ENCODE peak calls at places on chromosomes 13 and 19, in four cellular contexts. F is K562, O is HepG2, J is H1. M is an unnamed sample.

GRCh38 chr19:6728346-6728745 is 7.9 kb upstream of the C3 start:
- DNase-seq in F (no peak), O (no peak), J (no peak), M (no peak)

GRCh38 chr13:32905864-32906180 is 110.4 kb upstream of the KL start:
- DNase-seq in J (no peak), O (no peak), F (no peak), M (no peak)

GRCh38 chr13:111893607-111894443 is 173.1 kb upstream of the SOX1 start:
- DNase-seq in F (no peak), O (no peak), J (peak; percentile 51), M (no peak)

GRCh38 chr13:35876601-35877000 is 254.6 kb downstream of the DCLK1 start:
- DNase-seq in O (no peak), J (no peak), F (no peak), M (no peak)

GRCh38 chr19:5131866-5132561 is 163.1 kb downstream of the KDM4B start:
- DNase-seq in F (no peak), O (no peak), J (no peak), M (no peak)

GRCh38 chr19:35138305-35138799 is 272 bp upstream of the FXYD1 start:
- DNase-seq in O (no peak), J (no peak), F (no peak), M (no peak)

GRCh38 chr19:47719047-47719885 is 6.0 kb downstream of the EHD2 start:
- DNase-seq in F (no peak), J (no peak), O (peak; percentile 44), M (no peak)

GRCh38 chr13:73329355-73329754 is 270.6 kb downstream of the KLF5 start:
- DNase-seq in F (no peak), J (no peak), O (no peak), M (no peak)

GRCh38 chr13:48333976-48334375 is 30.4 kb downstream of the RB1 start:
- DNase-seq in O (no peak), F (no peak), J (no peak), M (no peak)

GRCh38 chr13:78602561-78603239 is 652 bp downstream of the POU4F1 start:
- DNase-seq in O (no peak), F (peak; percentile 14), J (peak; percentile 63), M (no peak)

GRCh38 chr13:106296723-106297122 is 238.7 kb downstream of the EFNB2 start:
- DNase-seq in O (no peak), J (no peak), F (no peak), M (no peak)

GRCh38 chr13:41137951-41138350 is 5.3 kb upstream of the KBTBD6 start:
- DNase-seq in O (no peak), F (no peak), J (no peak), M (no peak)

GRCh38 chr19:18425515-18426415 is 6.6 kb downstream of the SSBP4 start:
- DNase-seq in F (peak; percentile 45), J (no peak), O (no peak), M (no peak)
- TF ChIP-seq FOSL1 in F (no peak), J (no peak), O (no peak), M (no peak)

DNA sequence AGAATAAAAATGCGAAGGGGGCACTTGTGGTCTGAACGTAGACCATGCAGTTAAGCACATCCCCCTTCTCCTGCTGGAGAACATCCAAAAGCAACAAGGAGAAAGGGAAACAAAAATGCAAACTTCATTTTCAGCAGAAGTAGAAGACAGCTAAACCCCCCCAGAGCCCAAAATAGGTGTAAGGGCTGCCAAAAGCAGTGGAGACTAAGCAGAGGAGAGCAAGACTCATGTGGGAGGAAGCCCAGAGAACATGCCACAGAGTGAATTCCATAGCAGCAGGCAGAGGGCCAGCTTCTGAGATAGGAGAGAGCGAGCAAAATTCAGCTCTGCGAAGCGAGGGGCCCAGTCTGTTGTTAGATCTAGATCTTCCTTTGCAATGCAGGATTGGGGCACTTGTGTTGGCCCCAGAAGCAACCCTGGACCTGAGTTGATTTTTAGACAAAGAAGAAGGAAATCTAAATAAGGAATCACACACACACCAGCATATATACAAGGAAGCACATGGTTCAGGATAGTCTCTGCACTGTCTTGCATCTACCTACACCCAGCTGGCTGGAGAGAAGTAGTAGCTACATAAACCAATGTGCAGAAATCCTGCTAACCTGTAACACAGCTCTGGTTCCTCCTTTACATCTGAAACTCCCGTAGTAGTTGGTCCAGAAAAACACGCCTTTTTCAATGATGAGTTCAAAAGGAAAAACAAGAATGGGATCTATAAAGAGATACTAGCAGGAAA is 199.6 kb downstream of the SPRY2 start:
- DNase-seq in F (no peak), J (no peak), O (no peak), M (no peak)
- TF ChIP-seq FOSL1 in F (no peak), J (no peak), O (no peak), M (no peak)

DNA sequence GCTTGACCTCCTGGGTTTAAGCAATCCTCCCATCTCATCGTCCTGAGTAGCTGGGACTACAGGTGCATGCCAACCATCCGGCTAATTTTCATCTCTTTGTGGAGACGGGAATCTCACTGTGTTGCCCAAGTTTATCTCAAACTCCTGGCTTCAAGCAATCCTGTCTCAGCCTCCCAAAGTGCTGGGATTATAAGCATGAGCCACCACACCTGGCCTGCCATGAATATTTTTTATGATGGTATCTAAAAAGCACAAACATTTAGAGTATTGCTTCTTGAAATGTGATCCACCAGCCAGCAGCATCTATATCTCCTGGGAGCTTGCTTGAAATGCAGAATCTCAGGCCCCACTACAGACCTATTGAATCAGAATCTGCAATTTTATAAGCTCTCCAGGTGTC is 111.2 kb upstream of the CLDN10 start:
- DNase-seq in O (no peak), J (no peak), F (no peak), M (no peak)
- TF ChIP-seq FOSL1 in O (no peak), J (no peak), F (no peak), M (no peak)

DNA sequence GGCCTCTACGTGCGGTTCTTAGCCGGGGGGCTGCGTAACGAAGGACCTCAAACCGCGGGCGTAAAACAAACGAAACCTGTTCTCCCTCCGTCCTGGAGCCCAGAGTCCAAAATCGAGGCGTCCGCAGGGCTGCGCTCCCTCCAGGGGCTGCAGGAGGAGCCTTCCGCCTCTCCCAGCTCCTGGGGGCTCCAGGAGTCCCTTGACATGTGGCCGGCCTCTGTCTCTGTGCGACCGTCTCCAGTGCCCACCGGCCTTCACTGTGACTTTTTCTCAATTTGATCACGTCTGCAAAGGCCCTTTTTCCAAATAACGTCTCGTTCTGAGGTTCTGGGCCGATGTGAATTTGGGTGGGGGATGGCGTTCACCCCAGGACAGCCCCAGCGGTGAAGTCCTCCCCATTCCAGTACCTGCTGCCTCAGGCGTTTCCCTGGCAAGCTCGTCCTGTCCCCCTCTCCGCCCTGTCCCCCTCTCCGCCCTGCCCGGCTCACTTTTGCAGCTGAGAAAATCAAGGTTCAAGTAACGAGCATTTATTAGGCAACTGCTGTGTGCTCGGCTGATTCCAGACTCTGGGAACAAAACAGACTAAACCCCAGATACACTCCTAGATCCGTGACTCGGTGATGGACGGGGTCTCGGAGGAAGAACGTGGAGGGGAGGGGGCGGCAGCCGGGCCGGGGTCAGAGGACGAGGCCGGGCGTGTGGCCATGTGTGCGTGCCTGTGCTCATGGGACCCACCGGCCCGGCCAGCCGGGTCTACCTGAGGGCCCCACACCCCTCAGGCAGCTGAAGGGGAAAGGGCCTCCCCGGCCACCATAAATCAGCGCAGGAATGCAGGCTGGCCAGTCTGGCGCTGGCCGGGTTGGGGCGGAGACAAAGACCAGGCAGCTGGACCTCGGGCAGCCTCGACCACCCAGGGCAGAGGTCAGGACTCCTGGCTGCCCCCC is 28.1 kb upstream of the WDR18 start:
- DNase-seq in O (no peak), F (no peak), J (no peak), M (no peak)
- TF ChIP-seq FOSL1 in O (no peak), F (no peak), J (no peak), M (no peak)

DNA sequence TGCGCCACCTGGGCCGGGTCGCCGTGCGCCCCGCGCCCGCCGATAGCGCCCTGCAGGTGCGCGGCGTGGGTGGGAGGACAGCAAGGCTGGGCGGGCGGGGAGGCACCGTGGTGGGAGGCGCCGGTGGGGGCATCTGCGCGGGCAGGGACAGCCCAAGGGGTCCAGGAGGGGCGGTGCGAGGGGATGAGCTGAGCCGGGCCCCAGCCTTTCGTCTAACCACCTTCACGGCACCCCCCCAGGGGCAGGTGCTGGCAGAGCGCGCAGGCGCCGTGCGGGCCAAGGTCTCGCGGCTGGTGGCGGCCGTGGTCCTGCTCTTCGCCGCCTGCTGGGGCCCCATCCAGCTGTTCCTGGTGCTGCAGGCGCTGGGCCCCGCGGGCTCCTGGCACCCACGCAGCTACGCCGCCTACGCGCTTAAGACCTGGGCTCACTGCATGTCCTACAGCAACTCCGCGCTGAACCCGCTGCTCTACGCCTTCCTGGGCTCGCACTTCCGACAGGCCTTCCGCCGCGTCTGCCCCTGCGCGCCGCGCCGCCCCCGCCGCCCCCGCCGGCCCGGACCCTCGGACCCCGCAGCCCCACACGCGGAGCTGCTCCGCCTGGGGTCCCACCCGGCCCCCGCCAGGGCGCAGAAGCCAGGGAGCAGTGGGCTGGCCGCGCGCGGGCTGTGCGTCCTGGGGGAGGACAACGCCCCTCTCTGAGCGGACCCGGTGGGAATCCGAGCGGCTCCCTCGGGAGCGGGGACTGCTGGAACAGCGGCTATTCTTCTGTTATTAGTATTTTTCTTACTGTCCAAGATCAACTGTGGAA is 3.1 kb downstream of the KISS1R start:
- DNase-seq in J (peak; percentile 76), F (no peak), O (no peak), M (no peak)
- TF ChIP-seq FOSL1 in J (no peak), F (no peak), O (no peak), M (no peak)

DNA sequence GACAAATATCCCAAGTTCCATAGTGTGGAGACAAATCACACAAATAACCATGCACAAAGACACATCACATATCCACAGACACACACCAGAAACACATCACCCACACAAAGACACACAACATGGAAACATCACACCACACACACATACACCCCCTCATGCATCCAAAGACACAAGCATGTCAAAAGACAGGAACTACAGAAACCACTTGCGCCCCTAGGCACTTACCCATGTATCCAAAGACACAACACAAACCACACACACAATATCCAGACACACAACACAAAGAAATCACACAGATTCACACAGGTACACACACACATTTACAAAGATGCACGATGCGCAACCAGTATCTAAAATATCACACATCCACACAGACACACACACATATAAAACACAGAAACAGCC is 901 bp downstream of the DPF1 start:
- DNase-seq in O (no peak), F (no peak), J (no peak), M (no peak)
- TF ChIP-seq FOSL1 in O (no peak), F (no peak), J (no peak), M (no peak)

GRCh38 chr19:3494559-3494958 is 5.9 kb downstream of the DOHH start:
- DNase-seq in F (no peak), O (no peak), J (no peak), M (no peak)
- TF ChIP-seq FOSL1 in F (no peak), O (no peak), J (no peak), M (no peak)

GRCh38 chr13:24040835-24041234 is 119.7 kb upstream of the SPATA13 start:
- DNase-seq in F (no peak), O (no peak), J (no peak), M (no peak)
- TF ChIP-seq FOSL1 in F (no peak), O (no peak), J (no peak), M (no peak)

GRCh38 chr19:41219924-41220567 is 1.0 kb downstream of the AXL start:
- DNase-seq in F (peak; percentile 83), J (no peak), O (no peak), M (no peak)
- TF ChIP-seq FOSL1 in F (peak; percentile 45), J (no peak), O (no peak), M (no peak)